ENCODE peak calls at places on chromosomes 7 and 10, in nine cellular contexts. R is heart left ventricle, Z is hepatocyte, A is breast epithelium, V is psoas muscle, S is spleen, M is left ventricle myocardium inferior, E is pancreas, W is prostate gland. D is an unnamed sample. For H3K9me3 and H3K4me1, the result is how much of the 10 kb centered on the place peaks cover.

GRCh38 chr7:158685727-158686126 is 18.9 kb downstream of the NCAPG2 start:
- DNase-seq in Z (no peak), M (no peak), V (no peak), E (no peak), A (no peak), W (no peak), R (no peak), S (no peak), D (no peak)

GRCh38 chr7:27125986-27126394 is 4.6 kb downstream of the HOXA4 start:
- DNase-seq in R (no peak), W (no peak), Z (no peak), V (no peak), E (no peak), M (no peak), S (no peak), A (peak), D (no peak)

GRCh38 chr7:127782550-127783266 is 130.7 kb downstream of the SND1 start:
- DNase-seq in S (no peak), W (no peak), M (no peak), E (no peak), Z (no peak), V (no peak), A (no peak), R (no peak), D (no peak)

GRCh38 chr7:92639213-92639896 is 49.2 kb upstream of the FAM133B start:
- DNase-seq in W (no peak), A (no peak), S (no peak), M (no peak), E (no peak), V (no peak), R (no peak), Z (no peak), D (no peak)

GRCh38 chr10:35329520-35329919 is 6.8 kb upstream of the CCNY start:
- DNase-seq in Z (no peak), W (no peak), V (no peak), S (no peak), M (no peak), E (no peak), A (no peak), R (no peak), D (no peak)

GRCh38 chr10:69333205-69333604 is 54.9 kb downstream of the HK1 start:
- DNase-seq in S (no peak), R (peak), M (no peak), A (peak), Z (peak), V (peak), E (no peak), W (peak), D (peak)

GRCh38 chr10:34403512-34403911 is 411.6 kb downstream of the PARD3 start:
- DNase-seq in A (no peak), M (no peak), V (no peak), R (no peak), E (no peak), W (no peak), S (no peak), Z (no peak), D (no peak)

GRCh38 chr10:33293531-33294170 is 40.8 kb downstream of the NRP1 start:
- DNase-seq in W (no peak), V (no peak), A (no peak), S (no peak), M (no peak), R (no peak), E (no peak), Z (no peak), D (no peak)

GRCh38 chr10:47458466-47459154 is 25.3 kb downstream of the ANXA8 start:
- DNase-seq in S (no peak), M (no peak), R (no peak), A (peak), V (no peak), E (no peak), Z (peak), W (no peak), D (no peak)

GRCh38 chr10:5501976-5502902 is 2.9 kb upstream of the CALML5 start:
- DNase-seq in R (no peak), W (no peak), A (no peak), M (no peak), E (peak), S (no peak), Z (no peak), V (peak), D (no peak)

GRCh38 chr7:55774327-55775050 is 88.1 kb downstream of the SEPTIN14 start:
- DNase-seq in E (no peak), A (peak), W (peak), R (no peak), M (no peak), Z (no peak), S (no peak), V (no peak), D (no peak)

GRCh38 chr7:473870-474604 is 45.6 kb downstream of the PDGFA start:
- DNase-seq in A (peak), V (peak), W (no peak), E (peak), Z (no peak), R (peak), S (peak), M (peak), D (no peak)

GRCh38 chr7:101953248-101953819 is 135.9 kb downstream of the CUX1 start:
- DNase-seq in A (no peak), M (no peak), V (peak), Z (peak), S (no peak), R (peak), E (no peak), W (no peak), D (no peak)

GRCh38 chr7:132255898-132256297 is 320.4 kb downstream of the PLXNA4 start:
- DNase-seq in Z (peak), M (peak), E (peak), R (peak), A (no peak), V (no peak), S (peak), W (peak), D (peak)

GRCh38 chr10:103658049-103658577 is 164.6 kb downstream of the NEURL1 start:
- DNase-seq in Z (no peak), R (no peak), M (no peak), V (no peak), S (no peak), E (no peak), W (no peak), A (no peak), D (no peak)

GRCh38 chr7:4203786-4204185 is 478.3 kb upstream of the FOXK1 start:
- DNase-seq in V (no peak), A (no peak), M (no peak), S (no peak), E (no peak), W (no peak), R (no peak), Z (no peak), D (no peak)

DNA sequence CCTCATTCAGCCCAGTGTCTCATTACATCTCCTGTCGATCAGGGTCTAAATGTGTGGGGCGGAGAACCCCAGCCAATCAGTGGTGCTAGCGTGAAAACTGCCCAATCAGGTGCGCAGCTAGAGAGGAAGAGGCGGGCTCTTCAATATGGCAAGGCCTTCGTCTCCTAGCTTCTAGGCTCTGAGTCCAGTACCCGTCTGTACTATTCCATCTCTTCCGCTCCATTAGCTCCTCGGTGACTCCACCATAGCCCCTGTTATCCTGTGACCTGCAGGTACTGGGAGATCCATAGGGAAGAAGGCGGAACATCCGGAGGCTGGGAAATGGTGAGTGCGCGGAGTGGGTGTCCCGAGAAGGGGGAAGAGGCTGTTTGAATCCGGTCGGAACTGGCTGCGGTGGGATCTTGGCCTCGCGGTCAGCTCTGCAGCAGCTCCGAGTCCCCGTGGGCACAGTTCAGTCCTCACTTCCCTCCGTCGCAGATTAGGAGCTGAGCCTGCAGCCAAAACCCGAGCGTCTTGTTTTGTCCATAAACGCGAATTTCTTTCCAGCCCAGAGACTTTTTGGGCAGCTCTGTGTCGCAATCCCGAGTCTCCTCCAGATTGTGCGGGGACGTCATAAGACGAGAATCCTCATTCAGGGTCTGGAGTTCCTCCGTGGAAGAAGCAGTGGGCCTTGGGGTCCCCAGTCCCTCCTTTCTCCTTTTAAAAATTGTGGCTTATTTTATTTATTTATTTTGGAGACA is at the start of gene ZNF727:
- DNase-seq in R (peak), W (peak), M (peak), E (peak), Z (no peak), A (peak), S (peak), V (peak), D (peak)
- H3K4me3 ChIP-seq in R (peak), W (peak), M (peak), E (peak), Z (no peak), A (peak), S (peak), V (peak), D (peak)

DNA sequence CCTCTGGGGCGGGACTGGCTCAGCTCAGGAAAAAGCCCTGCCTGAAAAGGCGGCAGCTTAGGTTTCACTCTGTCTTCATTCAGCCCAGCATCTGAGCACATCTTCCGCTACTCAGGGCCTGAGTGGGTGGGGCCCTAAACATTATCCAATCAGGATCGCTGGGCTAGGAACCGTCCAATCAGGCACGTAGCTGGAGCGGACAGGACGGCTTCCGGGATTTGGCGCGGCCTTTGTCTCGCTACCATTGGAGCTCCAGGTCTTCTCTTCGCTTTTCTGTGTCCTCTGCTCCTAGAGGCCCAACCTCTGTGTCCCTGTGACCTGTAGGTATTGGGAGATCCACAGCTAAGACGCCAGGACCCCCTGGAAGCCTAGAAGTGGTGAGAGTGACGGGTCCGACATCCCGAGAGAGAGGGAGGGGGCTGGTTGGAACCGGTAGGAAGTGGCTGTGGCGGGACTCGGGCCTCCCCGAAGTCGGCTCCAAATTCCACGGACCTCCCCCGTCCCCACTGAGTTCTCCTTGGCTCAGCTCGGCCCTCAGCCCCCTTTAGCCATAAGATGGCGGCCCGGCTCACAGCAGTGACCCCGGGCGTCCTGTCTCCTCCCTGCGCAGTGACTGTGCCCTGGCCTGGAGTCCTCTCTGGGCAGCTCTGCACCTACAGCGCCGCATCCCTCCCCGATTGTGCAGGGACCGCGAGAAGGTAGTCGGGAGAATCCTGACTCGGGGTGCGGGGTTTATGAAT is 99.1 kb downstream of the ZNF680 start:
- DNase-seq in M (peak), V (peak), R (peak), A (peak), W (peak), Z (no peak), S (no peak), E (peak), D (peak)
- H3K9me3 ChIP-seq in M (under half), V (under half), R (under half), A (under half), W (under half), Z (under half), S (under half), E (under half), D (under half)

DNA sequence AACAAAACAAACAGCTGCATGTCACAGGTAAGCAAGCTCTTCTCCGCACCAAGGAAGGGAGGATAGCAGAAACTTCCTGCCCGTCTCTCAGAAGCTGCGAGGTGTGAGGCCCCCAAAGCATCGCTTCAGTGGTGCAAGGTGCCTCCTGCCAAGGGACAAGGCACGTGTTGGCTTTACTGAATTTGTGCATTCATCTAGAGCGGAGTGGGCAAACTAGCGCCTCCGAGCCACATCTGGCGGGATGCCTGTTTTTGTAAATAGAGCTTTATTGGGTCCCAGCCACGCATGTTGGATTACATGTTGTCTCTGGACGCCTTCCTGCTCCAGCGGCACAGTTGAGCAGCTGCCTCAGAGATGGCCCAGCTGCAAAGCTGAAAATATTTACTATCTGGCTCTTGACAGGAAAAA is 27.7 kb downstream of the PHYH start:
- DNase-seq in W (peak), M (peak), V (peak), E (no peak), R (peak), Z (peak), S (no peak), A (no peak), D (peak)
- H3K4me1 ChIP-seq in W (under half), M (under half), V (under half), E (under half), R (under half), Z (under half), S (under half), A (under half), D (under half)

GRCh38 chr10:51301644-51302043 is 227.4 kb downstream of the PRKG1 start:
- DNase-seq in V (peak), A (no peak), Z (no peak), W (no peak), R (no peak), S (no peak), E (no peak), M (peak), D (no peak)

GRCh38 chr10:51302316-51302715 is 228.0 kb downstream of the PRKG1 start:
- DNase-seq in W (no peak), Z (no peak), V (no peak), R (no peak), A (no peak), S (no peak), E (no peak), M (no peak), D (no peak)

GRCh38 chr10:51291961-51292360 is 217.7 kb downstream of the PRKG1 start:
- DNase-seq in M (no peak), E (no peak), W (no peak), A (no peak), V (no peak), Z (no peak), S (no peak), R (no peak), D (no peak)

GRCh38 chr10:51300617-51301350 is 226.5 kb downstream of the PRKG1 start:
- DNase-seq in Z (no peak), E (no peak), A (no peak), W (no peak), M (no peak), V (no peak), R (no peak), S (no peak), D (no peak)

GRCh38 chr10:51297438-51297837 is 223.2 kb downstream of the PRKG1 start:
- DNase-seq in R (no peak), V (no peak), A (no peak), E (no peak), W (no peak), Z (no peak), M (no peak), S (no peak), D (no peak)
- H3K4me3 ChIP-seq in R (no peak), V (no peak), A (no peak), E (no peak), W (no peak), Z (no peak), M (no peak), S (no peak), D (no peak)

GRCh38 chr10:122968698-122969097 is 11.5 kb upstream of the PSTK start:
- DNase-seq in A (no peak), S (no peak), W (no peak), E (no peak), V (no peak), R (no peak), M (no peak), Z (no peak), D (no peak)
- H3K9me3 ChIP-seq in A (under half), S (under half), W (under half), E (under half), V (under half), R (under half), M (under half), Z (under half), D (under half)